ENCODE peak calls at places on chromosome 3, in five cellular contexts. Z is heart left ventricle, D is bronchial epithelial cell, K is A549, O is MM.1S. E is an unnamed sample.

GRCh38 chr3:42266085-42266484 is at the start of gene CCK:
- DNase-seq in D (no peak), Z (no peak), K (no peak), O (no peak), E (no peak)

GRCh38 chr3:4752201-4753072 is 226.8 kb upstream of the BHLHE40 start:
- DNase-seq in D (no peak), Z (no peak), K (peak), O (no peak), E (no peak)

GRCh38 chr3:33826206-33826605 is 27.8 kb downstream of the PDCD6IP start:
- DNase-seq in O (no peak), K (no peak), D (no peak), Z (no peak), E (no peak)

GRCh38 chr3:190038050-190038631 is 82.6 kb downstream of the P3H2 start:
- DNase-seq in K (peak), O (no peak), D (peak), Z (peak), E (no peak)

GRCh38 chr3:111315911-111316310 is 226.1 kb upstream of the CD96 start:
- DNase-seq in K (no peak), Z (no peak), D (peak), O (no peak), E (no peak)

GRCh38 chr3:147699175-147699838 is 290.1 kb downstream of the ZIC1 start:
- DNase-seq in K (no peak), Z (no peak), O (no peak), D (peak), E (no peak)

GRCh38 chr3:49134471-49135265 is 1.8 kb upstream of the LAMB2 start:
- DNase-seq in Z (no peak), O (no peak), D (no peak), K (peak), E (no peak)

GRCh38 chr3:98596902-98597500 is 3.6 kb upstream of the CPOX start:
- DNase-seq in O (peak), K (peak), Z (no peak), D (peak), E (no peak)

GRCh38 chr3:30681276-30682211 is 75.1 kb downstream of the TGFBR2 start:
- DNase-seq in D (peak), Z (peak), K (no peak), O (no peak), E (no peak)

GRCh38 chr3:42802876-42803799 is 1.2 kb downstream of the HIGD1A start:
- DNase-seq in O (peak), K (no peak), D (peak), Z (no peak), E (peak)

GRCh38 chr3:42185044-42185443 is 80.9 kb downstream of the CCK start:
- DNase-seq in Z (no peak), D (peak), O (no peak), K (no peak), E (no peak)

DNA sequence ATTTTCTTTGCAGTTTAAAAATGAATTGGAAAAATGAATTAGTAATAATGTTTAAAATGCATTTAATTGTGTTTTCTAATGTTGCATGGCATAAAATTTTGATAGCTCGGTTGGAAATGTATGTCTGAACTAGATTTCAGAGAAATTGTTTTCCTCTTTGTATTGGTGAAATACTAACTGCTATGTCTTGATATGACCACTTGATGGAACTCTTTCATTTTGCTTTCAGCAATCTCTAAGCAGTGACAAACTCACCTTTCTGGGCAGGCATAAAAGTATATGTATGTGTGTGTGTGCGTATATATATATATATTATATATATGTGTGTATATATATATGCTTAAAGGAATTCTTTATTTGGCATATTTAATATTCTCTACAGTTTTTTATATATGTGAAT is 239.3 kb upstream of the ZNF717 start:
- DNase-seq in O (peak), K (peak), Z (no peak), D (peak), E (no peak)
- TF ChIP-seq CTCF in O (peak), K (no peak), Z (peak), D (peak), E (peak)

GRCh38 chr3:153173758-153174516 is 11.9 kb downstream of the RAP2B start:
- DNase-seq in O (no peak), Z (no peak), D (peak), K (peak), E (no peak)
- TF ChIP-seq CTCF in O (peak), Z (no peak), D (no peak), K (peak), E (no peak)

DNA sequence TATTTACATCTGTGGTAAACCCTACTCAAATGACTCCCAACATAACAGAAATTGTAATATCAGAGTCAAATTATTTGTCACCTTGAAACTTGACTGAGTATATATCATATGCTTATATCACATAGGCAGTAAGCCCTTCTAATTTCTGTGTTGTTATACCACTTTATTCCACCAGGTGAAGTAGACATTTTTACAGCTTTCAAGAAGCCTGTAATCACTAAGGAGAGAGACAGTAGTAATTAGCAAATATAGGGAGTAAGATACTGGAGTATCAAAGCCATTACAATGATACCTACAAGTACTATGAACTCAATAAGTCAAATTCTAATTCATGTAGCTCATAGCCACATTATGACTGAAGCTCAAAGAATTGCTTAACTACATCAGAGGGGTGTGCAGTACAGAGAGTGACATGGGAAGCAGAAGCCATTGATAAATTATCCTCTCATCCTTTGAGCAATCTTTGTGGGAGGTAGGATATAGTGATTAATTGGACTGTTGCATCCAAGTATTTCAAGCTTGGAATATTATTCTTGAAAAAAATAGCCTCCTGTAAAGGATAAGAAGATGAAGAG is 1005.8 kb downstream of the ZPLD1 start:
- DNase-seq in D (peak), K (peak), O (peak), Z (no peak), E (peak)
- TF ChIP-seq CTCF in D (no peak), K (no peak), O (peak), Z (no peak), E (peak)

GRCh38 chr3:176926034-176926433 is 271.2 kb downstream of the TBL1XR1 start:
- DNase-seq in D (no peak), Z (no peak), K (no peak), O (no peak), E (no peak)
- TF ChIP-seq CTCF in D (no peak), Z (no peak), K (no peak), O (no peak), E (no peak)

DNA sequence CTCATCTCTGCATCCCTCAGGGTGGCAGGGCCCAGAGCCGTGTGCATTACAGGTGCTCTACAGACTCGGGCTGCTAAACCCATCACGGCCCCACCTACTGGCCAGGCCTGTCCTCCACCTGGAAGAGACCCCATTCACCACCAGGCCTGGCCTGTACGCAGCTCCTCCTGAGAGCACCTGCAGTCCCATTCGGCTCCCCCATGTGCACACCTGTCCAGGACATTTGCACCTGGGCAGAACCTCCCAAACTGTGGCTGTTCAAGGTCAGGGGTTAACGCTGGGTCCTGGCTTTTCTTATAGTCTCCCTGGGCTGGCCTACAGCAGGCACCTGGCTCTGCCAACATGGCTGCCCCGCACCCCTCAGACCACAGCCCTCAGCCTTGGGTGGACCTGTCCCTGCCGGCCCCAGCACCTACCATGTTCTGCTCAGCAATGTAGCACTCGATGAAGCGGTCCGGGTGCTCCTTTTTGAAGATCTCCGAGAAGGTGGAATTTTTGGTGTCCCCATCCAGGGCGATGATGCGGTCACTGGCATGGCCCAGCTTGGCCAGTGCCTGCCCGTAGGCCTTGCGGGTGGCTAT is 25.7 kb downstream of the TKT start:
- DNase-seq in O (no peak), Z (no peak), D (no peak), K (no peak), E (no peak)
- TF ChIP-seq CTCF in O (peak), Z (no peak), D (no peak), K (no peak), E (no peak)

DNA sequence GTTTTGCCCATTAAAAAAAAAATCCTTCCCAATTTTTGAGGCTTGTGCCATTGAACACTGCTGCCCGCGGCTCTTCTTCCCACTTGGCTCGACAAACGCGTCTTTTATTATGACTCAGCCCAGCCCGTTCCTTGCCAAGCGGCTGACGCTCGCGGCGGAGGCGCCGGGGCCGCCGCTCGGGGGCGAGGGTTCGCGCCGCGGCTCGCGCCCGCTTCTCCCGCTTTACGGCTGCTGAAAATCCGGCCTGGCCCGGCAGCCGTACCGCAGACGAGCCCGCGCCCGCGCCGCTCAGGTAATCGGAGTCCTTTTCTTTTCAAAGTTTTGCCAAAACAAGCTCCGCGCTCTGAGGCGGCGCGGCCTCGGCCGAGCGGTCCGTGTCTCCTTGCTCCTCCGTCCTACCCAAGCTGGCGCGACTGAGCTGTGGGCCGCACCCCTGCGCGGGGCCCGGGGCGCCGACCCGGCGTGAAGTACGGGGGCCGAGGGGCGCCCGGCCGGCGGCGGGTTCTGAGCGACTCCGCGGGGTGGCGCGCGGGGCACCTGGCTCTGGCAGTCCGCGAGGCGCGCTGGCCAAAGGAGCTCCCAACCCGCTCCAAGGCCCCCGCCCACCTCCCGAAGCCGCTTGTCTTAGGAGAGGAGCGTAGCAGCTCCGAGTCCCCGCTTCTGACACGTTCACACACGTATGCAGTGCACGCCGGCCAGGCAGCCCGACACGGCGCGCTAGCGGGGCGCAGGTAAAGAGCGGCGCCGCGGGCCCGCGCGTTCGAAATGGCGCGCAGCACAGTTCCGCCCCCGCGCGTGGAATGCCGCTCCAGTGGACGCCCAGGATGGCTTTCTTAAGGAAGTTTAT is 418.2 kb upstream of the NAALADL2 start:
- DNase-seq in K (peak), Z (peak), D (peak), O (peak), E (peak)
- TF ChIP-seq CTCF in K (peak), Z (peak), D (no peak), O (peak), E (peak)

DNA sequence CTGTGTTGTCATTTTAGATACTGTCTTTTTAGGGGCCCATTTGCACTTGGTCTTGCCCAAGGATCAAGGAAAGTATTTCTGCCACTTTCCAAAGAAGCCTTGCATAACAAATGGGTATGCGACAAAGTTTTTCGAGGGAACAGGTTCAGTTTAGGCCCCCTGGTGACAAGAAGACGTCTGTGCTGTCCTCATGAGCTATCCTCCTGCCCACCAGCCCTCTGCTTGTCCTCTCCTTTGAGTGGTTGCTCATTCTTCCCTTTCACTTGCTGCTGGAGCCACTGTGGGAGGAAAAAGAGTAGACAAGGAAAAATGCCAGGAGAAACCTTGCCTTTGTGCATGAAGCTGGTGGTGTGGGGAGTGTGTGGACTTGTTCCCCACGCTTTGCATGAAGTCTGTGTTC is 171.9 kb downstream of the CACNA2D3 start:
- DNase-seq in Z (no peak), O (no peak), D (no peak), K (peak), E (no peak)
- TF ChIP-seq CTCF in Z (no peak), O (no peak), D (no peak), K (no peak), E (no peak)

DNA sequence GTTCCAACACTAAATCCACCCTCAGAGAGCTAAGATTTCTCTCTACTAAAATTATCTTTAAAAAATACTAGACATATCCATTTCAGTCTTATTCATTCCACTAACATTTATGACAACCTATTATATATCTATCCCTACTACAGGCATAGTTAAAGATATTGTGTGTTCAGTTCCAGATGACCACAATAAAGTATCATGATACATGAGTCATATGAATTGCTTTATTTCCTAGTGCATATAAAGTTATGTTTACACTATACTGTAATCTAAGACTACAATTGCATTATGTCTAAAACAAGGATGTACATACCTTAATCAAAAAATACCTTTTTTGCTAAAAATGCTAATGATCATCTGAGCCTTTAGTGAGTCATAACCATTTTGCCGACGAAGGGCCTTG is 19.4 kb downstream of the SHOX2 start:
- DNase-seq in D (peak), O (no peak), K (no peak), Z (no peak), E (no peak)
- TF ChIP-seq CTCF in D (no peak), O (no peak), K (no peak), Z (no peak), E (no peak)